ENCODE peak calls at places on chromosomes 12 and 14, in six cellular contexts. U is neuronal stem cell, Z is IMR-90, P is mesenchymal stem cell, S is H1, W is H9. B is an unnamed sample.

GRCh38 chr14:50225067-50225973 is 6.1 kb downstream of the SOS2 start:
- DNase-seq in U (no peak), P (peak; percentile 65), Z (peak; percentile 87), W (no peak), S (no peak), B (peak; percentile 10)

GRCh38 chr12:113359939-113360748 is 1.8 kb downstream of the PLBD2 start:
- DNase-seq in S (no peak), U (no peak), W (no peak), Z (no peak), P (peak; percentile 16), B (no peak)

GRCh38 chr14:20866963-20867362 is 24.2 kb upstream of the RNASE3 start:
- DNase-seq in P (no peak), S (no peak), U (no peak), W (peak; percentile 41), Z (no peak), B (peak; percentile 34)

GRCh38 chr12:28089363-28089762 is 100.9 kb upstream of the CCDC91 start:
- DNase-seq in S (no peak), U (no peak), Z (peak; percentile 37), W (no peak), P (peak; percentile 28), B (no peak)

GRCh38 chr14:53723221-53723620 is 233.4 kb downstream of the BMP4 start:
- DNase-seq in S (no peak), P (no peak), Z (no peak), U (no peak), W (no peak), B (no peak)

GRCh38 chr14:36524874-36525745 is 5.1 kb upstream of the NKX2-1 start:
- DNase-seq in S (peak; percentile 91), Z (no peak), P (no peak), W (peak; percentile 90), U (peak; percentile 81), B (peak; percentile 16)

GRCh38 chr12:53049582-53050318 is at the start of gene TNS2:
- DNase-seq in S (peak; percentile 70), Z (peak; percentile 40), U (no peak), P (peak; percentile 66), W (peak; percentile 88), B (no peak)

GRCh38 chr12:108642269-108642870 is 8.7 kb upstream of the SELPLG start:
- DNase-seq in W (no peak), Z (no peak), S (no peak), U (no peak), P (no peak), B (no peak)

GRCh38 chr12:85657836-85658235 is 178.4 kb downstream of the RASSF9 start:
- DNase-seq in U (no peak), P (no peak), W (no peak), S (no peak), Z (no peak), B (no peak)

GRCh38 chr12:19369691-19370148 is 69.6 kb upstream of the AEBP2 start:
- DNase-seq in U (no peak), S (no peak), W (no peak), Z (peak; percentile 84), P (no peak), B (no peak)

DNA sequence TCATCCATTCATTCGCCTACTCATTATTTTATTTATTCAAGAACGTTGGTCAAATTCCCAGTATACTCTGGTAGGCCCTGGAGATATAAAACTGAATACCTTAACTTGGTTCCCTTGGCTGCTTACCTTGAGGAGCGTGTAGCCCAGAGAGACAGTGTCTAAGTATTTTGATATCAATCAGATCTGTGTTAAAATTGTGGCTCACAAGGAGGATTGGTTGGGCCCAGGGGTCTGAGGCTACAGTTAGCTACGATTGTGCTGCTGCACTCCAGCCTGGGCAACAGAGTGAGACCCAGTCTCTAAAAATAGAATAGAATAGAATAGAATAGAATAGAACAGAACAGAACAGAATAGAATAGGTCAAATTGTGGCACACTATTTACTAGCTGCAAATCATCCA is 438.4 kb downstream of the ADAMTS20 start:
- DNase-seq in W (no peak), P (no peak), Z (no peak), U (no peak), S (no peak), B (no peak)
- H3K14ac ChIP-seq in W (no peak overlapping the region), P (no peak overlapping the region), Z (no peak overlapping the region), U (no peak overlapping the region), S (no peak overlapping the region), B (no peak overlapping the region)

DNA sequence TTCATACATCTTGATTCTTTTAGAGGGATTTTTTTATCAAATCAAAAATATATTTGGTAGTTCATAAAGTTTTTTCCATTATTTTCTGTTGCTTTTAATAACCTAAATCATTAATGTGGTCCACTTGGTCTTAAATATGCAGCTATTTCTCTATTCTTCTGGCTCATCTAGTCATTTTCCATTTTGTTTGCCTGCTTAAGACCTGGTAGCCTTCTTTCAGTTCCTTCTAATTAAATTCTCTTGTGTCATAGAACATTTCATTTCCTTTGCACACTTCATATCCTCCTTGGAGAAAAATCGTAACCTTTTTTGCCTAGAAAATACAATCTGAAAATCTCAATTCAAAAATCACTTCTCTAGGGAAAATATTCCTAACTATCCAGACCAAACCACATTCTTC is 387.0 kb downstream of the LRFN5 start:
- DNase-seq in Z (no peak), U (no peak), W (no peak), P (no peak), S (no peak), B (no peak)
- H2AK5ac ChIP-seq in Z (no peak overlapping the region), U (no peak overlapping the region), W (no peak overlapping the region), P (no peak overlapping the region), S (no peak overlapping the region), B (no peak overlapping the region)

GRCh38 chr14:32800320-32800719 is 138.4 kb upstream of the NPAS3 start:
- DNase-seq in Z (no peak), W (no peak), P (no peak), S (no peak), U (no peak), B (no peak)
- H3K14ac ChIP-seq in Z (no peak overlapping the region), W (no peak overlapping the region), P (no peak overlapping the region), S (no peak overlapping the region), U (no peak overlapping the region), B (no peak overlapping the region)

GRCh38 chr12:110365743-110366473 is 37.6 kb downstream of the ANAPC7 start:
- DNase-seq in S (no peak), Z (no peak), P (no peak), U (no peak), W (no peak), B (no peak)
- H2AK5ac ChIP-seq in S (no peak overlapping the region), Z (peak overlapping the region; percentile 0), P (no peak overlapping the region), U (no peak overlapping the region), W (no peak overlapping the region), B (no peak overlapping the region)

GRCh38 chr12:100797786-100798580 is 3.4 kb downstream of the ANO4 start:
- DNase-seq in Z (no peak), S (no peak), U (no peak), P (no peak), W (no peak), B (no peak)
- H3K14ac ChIP-seq in Z (peak overlapping the region; percentile 93), S (no peak overlapping the region), U (no peak overlapping the region), P (no peak overlapping the region), W (no peak overlapping the region), B (no peak overlapping the region)